ENCODE peak calls at places on chromosomes 4 and X, in eight cellular contexts. F, I, C, V, B, N, Q and X are unnamed samples.
A peak's percentile ranks its signal among the peaks of the same experiment; 100 is the strongest.

GRCh38 chrX:3609800-3610199 is 103.6 kb downstream of the PRKX start:
- DNase-seq in F (no peak), I (no peak), C (no peak), V (no peak), B (peak; percentile 82), N (peak; percentile 29), Q (peak; percentile 58), X (no peak)

GRCh38 chrX:9569875-9570274 is 105.0 kb downstream of the TBL1X start:
- DNase-seq in F (no peak), I (no peak), C (no peak), V (no peak), B (peak; percentile 25), N (no peak), Q (no peak), X (no peak)

GRCh38 chr4:148487181-148487580 is 45.0 kb upstream of the NR3C2 start:
- DNase-seq in F (no peak), I (no peak), C (no peak), V (no peak), B (no peak), N (no peak), Q (no peak), X (no peak)

GRCh38 chr4:184322328-184323025 is 104.8 kb upstream of the ENPP6 start:
- DNase-seq in F (no peak), I (no peak), C (no peak), V (no peak), B (no peak), N (no peak), Q (no peak), X (no peak)

GRCh38 chr4:26958925-26959653 is 98.4 kb downstream of the STIM2 start:
- DNase-seq in F (no peak), I (no peak), C (no peak), V (no peak), B (no peak), N (no peak), Q (no peak), X (no peak)

GRCh38 chr4:107444-108429 is 16.6 kb upstream of the ZNF718 start:
- DNase-seq in F (no peak), I (no peak), C (no peak), V (no peak), B (no peak), N (no peak), Q (no peak), X (no peak)

GRCh38 chr4:1512738-1513660 is 106.8 kb upstream of the NKX1-1 start:
- DNase-seq in F (peak; percentile 16), I (no peak), C (no peak), V (peak; percentile 82), B (no peak), N (peak; percentile 48), Q (no peak), X (peak; percentile 77)

GRCh38 chr4:60531790-60532189 is 668.3 kb upstream of the ADGRL3 start:
- DNase-seq in F (no peak), I (no peak), C (no peak), V (no peak), B (no peak), N (no peak), Q (no peak), X (no peak)

GRCh38 chr4:86338989-86339388 is 20.9 kb downstream of the MAPK10 start:
- DNase-seq in F (no peak), I (no peak), C (no peak), V (no peak), B (peak; percentile 95), N (peak; percentile 65), Q (peak; percentile 95), X (no peak)

GRCh38 chr4:186012071-186012470 is 56.9 kb upstream of the TLR3 start:
- DNase-seq in F (no peak), I (no peak), C (no peak), V (no peak), B (no peak), N (no peak), Q (no peak), X (no peak)
- TF ChIP-seq CTCF in F (no peak), I (no peak), C (no peak), V (no peak), B (no peak), N (no peak), Q (no peak), X (no peak)

DNA sequence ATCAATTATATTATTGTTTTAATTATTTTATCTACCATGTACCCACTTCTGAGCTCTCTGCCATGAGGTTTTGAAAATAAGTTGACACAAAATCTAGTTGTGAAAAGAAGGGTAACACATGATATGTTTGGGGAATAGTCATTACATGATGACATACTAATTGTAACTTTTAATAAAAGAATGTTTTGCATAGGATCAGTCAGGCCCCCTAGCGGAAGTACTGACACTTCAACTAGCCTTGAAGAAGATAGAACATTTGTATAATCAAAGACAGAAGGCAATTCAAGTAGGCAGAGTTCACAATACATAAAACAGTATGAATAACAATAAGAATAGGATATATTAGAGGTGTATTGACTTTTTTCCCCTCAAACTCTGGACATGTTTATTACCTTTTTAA is 1191.0 kb upstream of the AGA start:
- DNase-seq in F (no peak), I (no peak), C (no peak), V (no peak), B (no peak), N (peak; percentile 9), Q (no peak), X (no peak)
- TF ChIP-seq CTCF in F (no peak), I (no peak), C (no peak), V (no peak), B (no peak), N (no peak), Q (no peak), X (peak; percentile 23)

DNA sequence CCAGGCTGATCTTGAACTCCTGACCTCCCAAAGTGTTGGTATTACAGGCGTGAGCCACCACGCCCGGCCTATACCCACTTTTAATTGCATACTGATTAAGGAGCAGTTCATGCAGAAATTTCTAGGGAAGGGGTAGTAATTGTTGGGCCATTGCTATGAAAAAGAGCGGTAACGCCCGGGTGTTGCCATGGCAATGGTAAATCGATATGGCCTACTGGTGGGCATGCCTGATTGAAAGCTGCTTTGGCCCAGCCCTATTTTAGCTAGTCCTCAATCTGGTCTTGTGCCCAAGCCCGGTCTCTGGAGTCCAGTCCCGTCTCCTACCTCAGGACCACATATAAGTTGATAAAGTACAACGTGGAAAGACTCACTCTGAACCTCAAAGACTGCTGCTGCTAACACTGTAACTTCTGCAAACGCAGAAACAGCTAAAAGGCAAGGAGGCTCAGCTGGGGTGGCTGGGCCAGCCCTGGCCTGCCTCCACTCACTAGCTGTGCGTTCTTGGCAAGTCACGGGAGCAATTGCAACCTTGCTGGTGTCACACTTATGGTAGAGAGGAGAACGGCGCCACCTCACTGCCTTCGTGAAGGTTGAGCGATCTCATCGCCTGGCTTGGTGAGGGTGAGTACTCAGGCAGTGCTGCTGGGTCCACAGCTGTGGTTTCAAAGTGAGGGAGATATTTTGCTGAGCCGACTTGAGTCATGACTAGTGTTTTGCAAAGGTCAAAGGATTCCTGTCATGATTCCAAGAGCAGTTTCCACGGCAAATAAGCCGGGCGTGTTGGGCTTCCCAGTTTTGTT is 57.0 kb upstream of the GRPEL1 start:
- DNase-seq in F (peak; percentile 8), I (no peak), C (no peak), V (peak; percentile 41), B (peak; percentile 94), N (peak; percentile 30), Q (peak; percentile 90), X (no peak)
- TF ChIP-seq CTCF in F (peak; percentile 52), I (no peak), C (no peak), V (no peak), B (peak; percentile 1), N (no peak), Q (peak; percentile 12), X (peak; percentile 23)

DNA sequence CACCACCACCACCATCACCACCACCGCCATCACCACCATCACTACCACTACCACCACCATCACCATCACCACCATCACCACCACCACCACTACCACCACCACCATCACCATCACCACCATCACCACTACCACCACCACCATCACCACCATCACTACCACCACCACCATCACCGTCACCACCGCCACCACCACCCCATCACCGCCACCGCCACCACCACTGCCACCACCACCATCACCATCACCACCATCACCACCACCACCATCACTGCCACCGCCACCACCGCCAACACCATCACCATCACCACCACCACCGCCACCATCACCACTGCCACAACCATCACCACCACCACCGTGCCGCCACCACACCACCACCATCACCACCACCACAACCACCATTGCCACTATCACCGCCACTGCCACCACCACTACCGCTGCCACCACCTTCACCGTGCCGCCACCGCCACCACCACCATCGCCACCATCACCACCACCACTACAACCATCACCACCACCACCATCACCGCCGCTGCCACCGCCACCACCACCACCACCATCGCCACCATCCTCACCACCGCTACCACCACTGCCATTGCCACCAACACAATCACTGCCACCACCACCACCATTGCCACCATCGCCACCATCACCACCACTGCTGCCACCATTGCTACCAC is 1511.3 kb upstream of the AGA start:
- DNase-seq in F (no peak), I (no peak), C (no peak), V (no peak), B (no peak), N (no peak), Q (no peak), X (peak; percentile 83)
- TF ChIP-seq CTCF in F (no peak), I (no peak), C (no peak), V (no peak), B (no peak), N (no peak), Q (no peak), X (no peak)

GRCh38 chrX:18769364-18769763 is 61.9 kb downstream of the PPEF1 start:
- DNase-seq in F (no peak), I (no peak), C (no peak), V (no peak), B (no peak), N (no peak), Q (no peak), X (no peak)

GRCh38 chrX:18769812-18770573 is 62.5 kb downstream of the PPEF1 start:
- DNase-seq in F (no peak), I (no peak), C (no peak), V (no peak), B (peak; percentile 16), N (no peak), Q (no peak), X (no peak)
- TF ChIP-seq CTCF in F (no peak), I (peak; percentile 30), C (no peak), V (no peak), B (no peak), N (no peak), Q (no peak), X (no peak)

GRCh38 chr4:47647029-47647428 is 162.0 kb downstream of the ATP10D start:
- DNase-seq in F (no peak), I (no peak), C (no peak), V (no peak), B (no peak), N (no peak), Q (no peak), X (no peak)

GRCh38 chr4:47654972-47655693 is 170.1 kb downstream of the ATP10D start:
- DNase-seq in F (no peak), I (no peak), C (no peak), V (no peak), B (no peak), N (no peak), Q (no peak), X (no peak)

GRCh38 chr4:47650584-47651130 is 165.6 kb downstream of the ATP10D start:
- DNase-seq in F (no peak), I (no peak), C (no peak), V (no peak), B (no peak), N (no peak), Q (peak; percentile 22), X (no peak)

GRCh38 chr4:47647544-47647943 is 162.5 kb downstream of the ATP10D start:
- DNase-seq in F (no peak), I (no peak), C (no peak), V (no peak), B (peak; percentile 24), N (no peak), Q (no peak), X (no peak)

GRCh38 chr4:47652092-47652491 is 167.0 kb downstream of the ATP10D start:
- DNase-seq in F (no peak), I (no peak), C (no peak), V (no peak), B (no peak), N (no peak), Q (no peak), X (no peak)
- TF ChIP-seq CTCF in F (no peak), I (no peak), C (no peak), V (no peak), B (no peak), N (no peak), Q (no peak), X (no peak)